ENCODE peak calls at places on chromosomes 2 and 18, in six cellular contexts. G, A, M, I, L and B are unnamed samples.

GRCh38 chr2:105521176-105521575 is 122.3 kb upstream of the FHL2 start:
- DNase-seq in L (no peak), I (peak), G (no peak), A (no peak), M (no peak), B (no peak)

GRCh38 chr2:20071397-20072383 is 20.3 kb upstream of the LAPTM4A start:
- DNase-seq in M (peak), G (peak), I (no peak), A (no peak), L (no peak), B (peak)

GRCh38 chr18:76983613-76984051 is 149.0 kb downstream of the MBP start:
- DNase-seq in I (no peak), G (no peak), L (no peak), A (no peak), M (no peak), B (peak)

GRCh38 chr2:42084231-42084671 is 36.4 kb downstream of the PKDCC start:
- DNase-seq in G (peak), M (peak), L (no peak), I (no peak), A (no peak), B (no peak)

GRCh38 chr18:80109676-80110078 is 615 bp downstream of the ADNP2 start:
- DNase-seq in A (peak), I (peak), G (no peak), L (peak), M (no peak), B (peak)

GRCh38 chr2:127406454-127406853 is 11.8 kb upstream of the PROC start:
- DNase-seq in G (no peak), A (no peak), M (no peak), I (no peak), L (no peak), B (no peak)

GRCh38 chr2:26685943-26686839 is 6.3 kb upstream of the KCNK3 start:
- DNase-seq in G (no peak), M (no peak), A (no peak), L (peak), I (no peak), B (no peak)

GRCh38 chr2:67260348-67261277 is 136.5 kb upstream of the ETAA1 start:
- DNase-seq in I (no peak), L (no peak), A (no peak), G (peak), M (peak), B (no peak)

GRCh38 chr2:120331903-120332302 is 14.0 kb upstream of the INHBB start:
- DNase-seq in M (no peak), A (no peak), G (no peak), L (no peak), I (no peak), B (no peak)

GRCh38 chr2:54632733-54633692 is 90.4 kb upstream of the EML6 start:
- DNase-seq in I (no peak), A (no peak), M (no peak), L (no peak), G (peak), B (no peak)

GRCh38 chr2:64212801-64213321 is 68.6 kb upstream of the PELI1 start:
- DNase-seq in I (no peak), L (no peak), A (no peak), G (no peak), M (no peak), B (no peak)

GRCh38 chr18:55982992-55983391 is 395.0 kb upstream of the TCF4 start:
- DNase-seq in M (no peak), I (no peak), A (no peak), G (no peak), L (no peak), B (no peak)

GRCh38 chr18:38563396-38563980 is 997.9 kb upstream of the CELF4 start:
- DNase-seq in L (no peak), G (no peak), I (no peak), M (no peak), A (no peak), B (no peak)

GRCh38 chr2:86675611-86676015 is 44.5 kb upstream of the RMND5A start:
- DNase-seq in G (no peak), M (no peak), A (no peak), I (no peak), L (no peak), B (no peak)
- TF ChIP-seq CTCF in G (no peak), M (no peak), A (no peak), I (no peak), L (no peak), B (peak)

GRCh38 chr2:97861177-97861576 is 134.6 kb downstream of the TMEM131 start:
- DNase-seq in L (no peak), I (no peak), G (no peak), M (no peak), A (no peak), B (no peak)

GRCh38 chr2:97857553-97857952 is 138.2 kb downstream of the TMEM131 start:
- DNase-seq in I (no peak), A (no peak), G (no peak), M (no peak), L (no peak), B (no peak)

GRCh38 chr2:97863829-97864228 is 131.9 kb downstream of the TMEM131 start:
- DNase-seq in I (no peak), G (no peak), L (no peak), A (no peak), M (no peak), B (no peak)

GRCh38 chr2:97858442-97858841 is 137.3 kb downstream of the TMEM131 start:
- DNase-seq in I (no peak), M (no peak), G (no peak), A (peak), L (no peak), B (no peak)
- TF ChIP-seq CTCF in I (no peak), M (no peak), G (no peak), A (no peak), L (no peak), B (peak)

GRCh38 chr2:12605936-12606335 is 110.8 kb upstream of the TRIB2 start:
- DNase-seq in I (no peak), G (no peak), M (no peak), L (no peak), A (no peak), B (no peak)
- TF ChIP-seq CTCF in I (no peak), G (no peak), M (no peak), L (no peak), A (no peak), B (no peak)

GRCh38 chr2:14385043-14385442 is 247.5 kb upstream of the LRATD1 start:
- DNase-seq in I (no peak), M (no peak), G (no peak), A (no peak), L (no peak), B (no peak)
- TF ChIP-seq CTCF in I (no peak), M (no peak), G (no peak), A (no peak), L (no peak), B (peak)

DNA sequence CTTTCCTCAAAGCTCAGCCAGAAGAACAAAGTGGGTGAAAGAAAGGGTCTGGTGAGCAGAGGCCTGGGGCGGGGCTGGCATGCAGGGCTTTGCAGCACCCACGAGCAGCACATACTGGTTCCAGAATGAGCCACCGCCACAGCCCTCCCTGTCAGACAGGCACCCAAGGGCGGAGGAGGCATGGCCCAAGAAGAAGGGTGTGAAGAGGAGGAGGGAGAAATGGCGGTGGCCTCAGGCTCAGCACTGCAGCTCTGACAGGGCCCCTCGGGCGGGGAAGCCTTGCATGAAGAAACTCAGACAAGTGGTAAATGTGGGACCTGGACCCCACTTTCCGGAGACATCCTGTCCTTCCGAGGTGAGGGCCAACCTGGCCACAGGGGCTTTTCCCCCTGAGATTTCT is 15.7 kb downstream of the FAM228A start:
- DNase-seq in I (no peak), M (no peak), L (no peak), G (no peak), A (no peak), B (no peak)
- TF ChIP-seq CTCF in I (no peak), M (no peak), L (no peak), G (no peak), A (no peak), B (no peak)

GRCh38 chr2:22043784-22044183 is 920.0 kb downstream of the TDRD15 start:
- DNase-seq in G (no peak), L (no peak), A (no peak), M (no peak), I (no peak), B (no peak)
- TF ChIP-seq CTCF in G (no peak), L (peak), A (no peak), M (no peak), I (no peak), B (no peak)

DNA sequence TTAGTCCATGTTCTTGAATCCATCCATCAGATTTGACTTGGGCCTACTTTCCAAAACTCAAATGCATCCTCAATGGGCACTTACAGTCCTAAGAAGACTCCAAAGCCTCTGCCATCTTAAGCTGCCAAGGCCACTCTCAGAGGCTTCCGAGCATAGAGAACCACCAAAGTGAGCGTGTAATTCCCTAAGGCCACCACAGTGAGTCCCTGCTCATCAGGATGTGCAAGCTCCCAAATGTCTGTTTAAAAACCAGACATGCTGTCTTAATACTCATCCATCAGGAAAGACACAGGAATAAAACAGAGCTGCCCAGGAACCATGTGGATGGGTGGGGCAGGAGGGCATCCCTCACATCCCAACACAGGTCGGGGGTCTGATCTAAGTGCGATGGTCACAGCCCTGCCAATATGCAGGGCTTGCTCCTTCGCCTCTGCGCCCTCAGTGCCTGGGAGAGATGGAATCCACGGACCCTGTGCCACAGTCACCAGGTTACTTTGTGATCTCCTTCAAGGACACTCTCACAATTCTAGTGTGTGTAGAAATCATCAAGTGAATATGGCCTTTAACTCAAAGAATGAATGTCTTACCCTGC is 80.4 kb downstream of the POLR1A start:
- DNase-seq in I (no peak), A (no peak), M (no peak), G (no peak), L (no peak), B (no peak)
- TF ChIP-seq CTCF in I (no peak), A (no peak), M (peak), G (no peak), L (no peak), B (no peak)

GRCh38 chr2:89842180-89842908 is 1150.9 kb downstream of the RPIA start:
- DNase-seq in G (no peak), I (peak), M (no peak), A (no peak), L (no peak), B (no peak)
- TF ChIP-seq CTCF in G (no peak), I (no peak), M (no peak), A (no peak), L (no peak), B (no peak)

GRCh38 chr2:212530373-212530772 is 8.2 kb downstream of the ERBB4 start:
- DNase-seq in M (no peak), G (no peak), I (no peak), A (no peak), L (no peak), B (no peak)

GRCh38 chr2:212531499-212531898 is 7.1 kb downstream of the ERBB4 start:
- DNase-seq in M (no peak), G (no peak), I (no peak), A (no peak), L (no peak), B (no peak)

GRCh38 chr2:212526059-212526458 is 12.5 kb downstream of the ERBB4 start:
- DNase-seq in I (no peak), M (no peak), A (no peak), G (no peak), L (no peak), B (no peak)

GRCh38 chr2:212530991-212531390 is 7.6 kb downstream of the ERBB4 start:
- DNase-seq in L (no peak), A (no peak), G (no peak), M (no peak), I (no peak), B (no peak)

DNA sequence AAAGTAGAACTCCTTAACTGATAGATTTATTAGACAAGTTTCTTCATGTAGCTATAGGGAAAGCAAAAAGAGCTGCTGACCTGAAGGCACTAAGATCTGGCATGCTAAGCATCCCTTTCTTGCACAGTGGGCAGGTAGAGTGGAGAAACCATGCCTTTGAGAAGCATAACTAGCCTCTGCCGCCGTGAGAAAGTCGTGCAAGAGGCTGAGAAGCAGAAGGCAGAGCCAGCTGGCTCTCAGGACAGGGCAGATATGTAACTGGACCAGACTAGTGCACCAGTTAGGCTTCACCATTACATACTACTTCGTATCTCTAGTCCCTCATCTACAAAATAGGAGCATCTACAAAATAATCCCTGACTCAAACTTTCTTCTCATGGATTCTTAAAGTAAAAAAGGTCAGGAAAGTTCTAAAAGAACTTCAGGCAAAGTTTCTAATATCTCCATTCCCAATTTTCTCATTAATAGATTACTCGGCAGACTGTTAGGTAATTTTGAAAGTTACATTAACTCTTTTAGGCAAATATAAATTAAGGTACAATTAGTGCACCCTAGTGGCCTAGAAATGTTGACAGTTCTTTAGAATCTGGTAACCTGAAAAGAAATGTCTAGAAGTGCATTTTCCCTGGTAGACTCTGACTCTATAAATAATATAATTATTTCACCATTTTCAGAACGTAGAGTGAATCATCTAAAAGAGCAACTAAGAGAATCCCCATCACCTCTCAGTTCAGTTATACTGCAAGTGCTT is 10.3 kb downstream of the ERBB4 start:
- DNase-seq in I (no peak), L (no peak), M (no peak), G (no peak), A (no peak), B (no peak)
- TF ChIP-seq CTCF in I (peak), L (no peak), M (peak), G (no peak), A (no peak), B (no peak)